ENCODE peak calls at places on chromosomes 12 and 14, in eight cellular contexts. L, P, I, Y, H, G, K and M are unnamed samples.

GRCh38 chr12:14716848-14717444 is 20.5 kb upstream of the GUCY2C start:
- DNase-seq in L (no peak), P (no peak), I (peak), Y (peak), H (peak), G (peak), K (no peak), M (peak)

GRCh38 chr14:55715889-55716288 is 135.9 kb downstream of the KTN1 start:
- DNase-seq in L (peak), P (peak), I (no peak), Y (no peak), H (no peak), G (no peak), K (no peak), M (peak)

GRCh38 chr12:42118136-42118879 is 26.4 kb downstream of the GXYLT1 start:
- DNase-seq in L (no peak), P (no peak), I (no peak), Y (no peak), H (no peak), G (no peak), K (no peak), M (no peak)

GRCh38 chr14:90193925-90194324 is 62.4 kb upstream of the PSMC1 start:
- DNase-seq in L (no peak), P (no peak), I (peak), Y (no peak), H (peak), G (no peak), K (no peak), M (no peak)

GRCh38 chr12:47980172-47980571 is 16.8 kb downstream of the TMEM106C start:
- DNase-seq in L (no peak), P (no peak), I (no peak), Y (no peak), H (no peak), G (no peak), K (no peak), M (no peak)

GRCh38 chr14:99224116-99224910 is 47.7 kb downstream of the BCL11B start:
- DNase-seq in L (no peak), P (no peak), I (no peak), Y (no peak), H (no peak), G (no peak), K (no peak), M (no peak)

GRCh38 chr14:78933948-78934524 is 763.9 kb downstream of the NRXN3 start:
- DNase-seq in L (no peak), P (peak), I (no peak), Y (no peak), H (no peak), G (peak), K (peak), M (peak)

GRCh38 chr14:32256606-32257005 is 53.5 kb upstream of the RNU6-8 start:
- DNase-seq in L (no peak), P (no peak), I (no peak), Y (no peak), H (no peak), G (no peak), K (no peak), M (no peak)

GRCh38 chr12:95614384-95614982 is 63.2 kb upstream of the USP44 start:
- DNase-seq in L (no peak), P (no peak), I (no peak), Y (no peak), H (no peak), G (no peak), K (no peak), M (no peak)

GRCh38 chr12:16972923-16973770 is 367.2 kb upstream of the LMO3 start:
- DNase-seq in L (no peak), P (no peak), I (no peak), Y (no peak), H (no peak), G (no peak), K (no peak), M (no peak)

GRCh38 chr14:100422556-100423420 is 99.6 kb downstream of the SLC25A47 start:
- DNase-seq in L (no peak), P (no peak), I (no peak), Y (no peak), H (no peak), G (no peak), K (no peak), M (no peak)

GRCh38 chr12:104423809-104424208 is 32.9 kb upstream of the CHST11 start:
- DNase-seq in L (no peak), P (no peak), I (no peak), Y (no peak), H (no peak), G (no peak), K (no peak), M (no peak)

GRCh38 chr12:13154027-13154538 is 42.4 kb upstream of the EMP1 start:
- DNase-seq in L (no peak), P (no peak), I (no peak), Y (no peak), H (no peak), G (no peak), K (no peak), M (peak)

GRCh38 chr14:61320806-61321384 is 484 bp upstream of the PRKCH start:
- DNase-seq in L (peak), P (no peak), I (no peak), Y (no peak), H (no peak), G (no peak), K (peak), M (no peak)

GRCh38 chr12:125683748-125684381 is 618.6 kb downstream of the AACS start:
- DNase-seq in L (no peak), P (no peak), I (peak), Y (peak), H (peak), G (peak), K (no peak), M (no peak)

GRCh38 chr14:55921516-55921915 is 196.7 kb upstream of the PELI2 start:
- DNase-seq in L (no peak), P (no peak), I (no peak), Y (no peak), H (no peak), G (no peak), K (no peak), M (no peak)

GRCh38 chr14:65070710-65071033 is 31.6 kb downstream of the MAX start:
- DNase-seq in L (no peak), P (no peak), I (no peak), Y (peak), H (no peak), G (no peak), K (no peak), M (no peak)

GRCh38 chr12:113261847-113262470 is 40.7 kb downstream of the TPCN1 start:
- DNase-seq in L (no peak), P (no peak), I (peak), Y (no peak), H (no peak), G (no peak), K (no peak), M (no peak)

GRCh38 chr12:130026608-130027176 is 122.9 kb upstream of the TMEM132D start:
- DNase-seq in L (no peak), P (no peak), I (no peak), Y (peak), H (no peak), G (no peak), K (peak), M (no peak)

GRCh38 chr12:19880724-19881123 is 441.4 kb downstream of the AEBP2 start:
- DNase-seq in L (no peak), P (no peak), I (no peak), Y (no peak), H (no peak), G (no peak), K (no peak), M (no peak)

GRCh38 chr12:4900327-4900726 is 9.4 kb upstream of the KCNA1 start:
- DNase-seq in L (no peak), P (no peak), I (no peak), Y (no peak), H (no peak), G (no peak), K (no peak), M (peak)

GRCh38 chr12:24955389-24955788 is 6.5 kb upstream of the BCAT1 start:
- DNase-seq in L (no peak), P (no peak), I (no peak), Y (no peak), H (no peak), G (no peak), K (no peak), M (no peak)

GRCh38 chr14:71465316-71465715 is 466.9 kb upstream of the RGS6 start:
- DNase-seq in L (no peak), P (no peak), I (no peak), Y (no peak), H (no peak), G (no peak), K (no peak), M (no peak)

GRCh38 chr12:121805800-121806555 is 2.2 kb downstream of the SETD1B start:
- DNase-seq in L (no peak), P (no peak), I (no peak), Y (no peak), H (no peak), G (peak), K (no peak), M (peak)

GRCh38 chr14:55433880-55434804 is 6.3 kb downstream of the TBPL2 start:
- DNase-seq in L (no peak), P (no peak), I (no peak), Y (no peak), H (no peak), G (no peak), K (no peak), M (no peak)

GRCh38 chr12:3233813-3234212 is 156.6 kb downstream of the TSPAN9 start:
- DNase-seq in L (no peak), P (no peak), I (no peak), Y (no peak), H (no peak), G (no peak), K (no peak), M (no peak)

GRCh38 chr14:103204852-103205540 is 81.7 kb downstream of the TNFAIP2 start:
- DNase-seq in L (no peak), P (no peak), I (no peak), Y (no peak), H (no peak), G (no peak), K (no peak), M (peak)

GRCh38 chr12:60194682-60195081 is 598.9 kb downstream of the SLC16A7 start:
- DNase-seq in L (no peak), P (peak), I (no peak), Y (no peak), H (no peak), G (no peak), K (no peak), M (peak)

GRCh38 chr12:62328296-62328921 is 68.2 kb downstream of the USP15 start:
- DNase-seq in L (no peak), P (no peak), I (no peak), Y (no peak), H (no peak), G (no peak), K (no peak), M (no peak)

GRCh38 chr12:1739368-1739767 is 48.5 kb downstream of the ADIPOR2 start:
- DNase-seq in L (no peak), P (no peak), I (no peak), Y (no peak), H (no peak), G (no peak), K (no peak), M (no peak)

GRCh38 chr14:39425947-39426346 is 6.3 kb downstream of the FBXO33 start:
- DNase-seq in L (no peak), P (no peak), I (no peak), Y (no peak), H (no peak), G (no peak), K (no peak), M (no peak)

GRCh38 chr12:73973486-73973885 is 564.1 kb upstream of the ATXN7L3B start:
- DNase-seq in L (no peak), P (no peak), I (no peak), Y (no peak), H (no peak), G (no peak), K (no peak), M (no peak)

GRCh38 chr12:10354502-10354901 is 35.3 kb downstream of the KLRK1 start:
- DNase-seq in L (no peak), P (peak), I (no peak), Y (no peak), H (no peak), G (no peak), K (no peak), M (peak)

GRCh38 chr14:96253140-96253539 is 2.9 kb upstream of the BDKRB1 start:
- DNase-seq in L (peak), P (peak), I (no peak), Y (no peak), H (no peak), G (no peak), K (no peak), M (peak)

GRCh38 chr12:121318121-121318520 is 21.6 kb upstream of the CAMKK2 start:
- DNase-seq in L (no peak), P (no peak), I (no peak), Y (no peak), H (no peak), G (no peak), K (no peak), M (no peak)

GRCh38 chr14:56666716-56667115 is 87.1 kb downstream of the TMEM260 start:
- DNase-seq in L (no peak), P (peak), I (no peak), Y (no peak), H (no peak), G (no peak), K (no peak), M (peak)

GRCh38 chr12:95319694-95320331 is 102.2 kb downstream of the VEZT start:
- DNase-seq in L (no peak), P (no peak), I (no peak), Y (no peak), H (no peak), G (no peak), K (no peak), M (peak)

GRCh38 chr12:124684971-124685688 is 117.7 kb upstream of the NCOR2 start:
- DNase-seq in L (peak), P (no peak), I (no peak), Y (no peak), H (no peak), G (no peak), K (no peak), M (peak)